ENCODE peak calls at places on chromosome 11, in four cellular contexts. One of them, this sample, is unnamed.
A peak's percentile ranks its signal among the peaks of the same experiment; 100 is the strongest.

GRCh38 chr11:3684129-3684685 is 13.0 kb upstream of the CHRNA10 start:
- DNase-seq in NCI-H82: no peak
- DNase-seq in stimulated activated CD4-positive, alpha-beta T cell treated with anti-CD3 and anti-CD28 coated beads, Interleukin-1b, Interleukin-23, amount 100 ng/mL, for 24 hours: no peak
- DNase-seq in foreskin keratinocyte: no peak
- DNase-seq in this sample: no peak

GRCh38 chr11:43818220-43818619 is 62.4 kb upstream of the ALKBH3 start:
- DNase-seq in NCI-H82: no peak
- DNase-seq in stimulated activated CD4-positive, alpha-beta T cell treated with anti-CD3 and anti-CD28 coated beads, Interleukin-1b, Interleukin-23, amount 100 ng/mL, for 24 hours: no peak
- DNase-seq in foreskin keratinocyte: peak; percentile 90
- DNase-seq in this sample: no peak

GRCh38 chr11:105838668-105839403 is 183.2 kb downstream of the MSANTD4 start:
- DNase-seq in NCI-H82: no peak
- DNase-seq in stimulated activated CD4-positive, alpha-beta T cell treated with anti-CD3 and anti-CD28 coated beads, Interleukin-1b, Interleukin-23, amount 100 ng/mL, for 24 hours: no peak
- DNase-seq in foreskin keratinocyte: peak; percentile 12
- DNase-seq in this sample: no peak

GRCh38 chr11:11988099-11988651 is 20.3 kb downstream of the DKK3 start:
- DNase-seq in NCI-H82: no peak
- DNase-seq in stimulated activated CD4-positive, alpha-beta T cell treated with anti-CD3 and anti-CD28 coated beads, Interleukin-1b, Interleukin-23, amount 100 ng/mL, for 24 hours: no peak
- DNase-seq in foreskin keratinocyte: no peak
- DNase-seq in this sample: no peak

GRCh38 chr11:103736986-103737622 is 299.3 kb upstream of the DDI1 start:
- DNase-seq in NCI-H82: no peak
- DNase-seq in stimulated activated CD4-positive, alpha-beta T cell treated with anti-CD3 and anti-CD28 coated beads, Interleukin-1b, Interleukin-23, amount 100 ng/mL, for 24 hours: no peak
- DNase-seq in foreskin keratinocyte: no peak
- DNase-seq in this sample: peak; percentile 36

GRCh38 chr11:2314136-2314524 is 12.3 kb downstream of the TSPAN32 start:
- DNase-seq in NCI-H82: no peak
- DNase-seq in stimulated activated CD4-positive, alpha-beta T cell treated with anti-CD3 and anti-CD28 coated beads, Interleukin-1b, Interleukin-23, amount 100 ng/mL, for 24 hours: no peak
- DNase-seq in foreskin keratinocyte: no peak
- DNase-seq in this sample: no peak

GRCh38 chr11:121039971-121040613 is 16.2 kb downstream of the TBCEL start:
- DNase-seq in NCI-H82: no peak
- DNase-seq in stimulated activated CD4-positive, alpha-beta T cell treated with anti-CD3 and anti-CD28 coated beads, Interleukin-1b, Interleukin-23, amount 100 ng/mL, for 24 hours: no peak
- DNase-seq in foreskin keratinocyte: no peak
- DNase-seq in this sample: no peak

GRCh38 chr11:12288212-12288933 is 89.0 kb upstream of the PARVA start:
- DNase-seq in NCI-H82: peak; percentile 91
- DNase-seq in stimulated activated CD4-positive, alpha-beta T cell treated with anti-CD3 and anti-CD28 coated beads, Interleukin-1b, Interleukin-23, amount 100 ng/mL, for 24 hours: peak; percentile 26
- DNase-seq in foreskin keratinocyte: no peak
- DNase-seq in this sample: peak; percentile 75

GRCh38 chr11:131859811-131860210 is 489.4 kb downstream of the NTM start:
- DNase-seq in NCI-H82: no peak
- DNase-seq in stimulated activated CD4-positive, alpha-beta T cell treated with anti-CD3 and anti-CD28 coated beads, Interleukin-1b, Interleukin-23, amount 100 ng/mL, for 24 hours: no peak
- DNase-seq in foreskin keratinocyte: no peak
- DNase-seq in this sample: no peak

GRCh38 chr11:100925935-100926334 is 203.7 kb downstream of the PGR start:
- DNase-seq in NCI-H82: no peak
- DNase-seq in stimulated activated CD4-positive, alpha-beta T cell treated with anti-CD3 and anti-CD28 coated beads, Interleukin-1b, Interleukin-23, amount 100 ng/mL, for 24 hours: no peak
- DNase-seq in foreskin keratinocyte: peak; percentile 45
- DNase-seq in this sample: no peak

GRCh38 chr11:59206635-59207034 is 6.1 kb downstream of the MPEG1 start:
- DNase-seq in NCI-H82: peak; percentile 56
- DNase-seq in stimulated activated CD4-positive, alpha-beta T cell treated with anti-CD3 and anti-CD28 coated beads, Interleukin-1b, Interleukin-23, amount 100 ng/mL, for 24 hours: no peak
- DNase-seq in foreskin keratinocyte: no peak
- DNase-seq in this sample: no peak

GRCh38 chr11:33507967-33508366 is 192.7 kb downstream of the C11orf91 start:
- DNase-seq in NCI-H82: peak; percentile 71
- DNase-seq in stimulated activated CD4-positive, alpha-beta T cell treated with anti-CD3 and anti-CD28 coated beads, Interleukin-1b, Interleukin-23, amount 100 ng/mL, for 24 hours: no peak
- DNase-seq in foreskin keratinocyte: no peak
- DNase-seq in this sample: no peak

GRCh38 chr11:118169300-118170140 is 6.9 kb downstream of the SCN2B start:
- DNase-seq in NCI-H82: no peak
- DNase-seq in stimulated activated CD4-positive, alpha-beta T cell treated with anti-CD3 and anti-CD28 coated beads, Interleukin-1b, Interleukin-23, amount 100 ng/mL, for 24 hours: no peak
- DNase-seq in foreskin keratinocyte: no peak
- DNase-seq in this sample: no peak

GRCh38 chr11:134749040-134749586 is 337.1 kb upstream of the B3GAT1 start:
- DNase-seq in NCI-H82: no peak
- DNase-seq in stimulated activated CD4-positive, alpha-beta T cell treated with anti-CD3 and anti-CD28 coated beads, Interleukin-1b, Interleukin-23, amount 100 ng/mL, for 24 hours: no peak
- DNase-seq in foreskin keratinocyte: no peak
- DNase-seq in this sample: no peak

GRCh38 chr11:102458531-102458930 is 6.0 kb upstream of the TMEM123 start:
- DNase-seq in NCI-H82: peak; percentile 47
- DNase-seq in stimulated activated CD4-positive, alpha-beta T cell treated with anti-CD3 and anti-CD28 coated beads, Interleukin-1b, Interleukin-23, amount 100 ng/mL, for 24 hours: no peak
- DNase-seq in foreskin keratinocyte: no peak
- DNase-seq in this sample: no peak

GRCh38 chr11:120131941-120132644 is 5.8 kb downstream of the TRIM29 start:
- DNase-seq in NCI-H82: no peak
- DNase-seq in stimulated activated CD4-positive, alpha-beta T cell treated with anti-CD3 and anti-CD28 coated beads, Interleukin-1b, Interleukin-23, amount 100 ng/mL, for 24 hours: no peak
- DNase-seq in foreskin keratinocyte: peak; percentile 64
- DNase-seq in this sample: peak; percentile 3

GRCh38 chr11:2772544-2773031 is 72.8 kb upstream of the KCNQ1OT1 start:
- DNase-seq in NCI-H82: no peak
- DNase-seq in stimulated activated CD4-positive, alpha-beta T cell treated with anti-CD3 and anti-CD28 coated beads, Interleukin-1b, Interleukin-23, amount 100 ng/mL, for 24 hours: no peak
- DNase-seq in foreskin keratinocyte: peak; percentile 43
- DNase-seq in this sample: no peak